ENCODE peak calls at places on chromosome 21, in eight cellular contexts. One of them, this sample, is unnamed.
A peak's percentile ranks its signal among the peaks of the same experiment; 100 is the strongest.

GRCh38 chr21:36005018-36005417 is 55.3 kb downstream of the SETD4 start:
- DNase-seq in RWPE1: no peak
- DNase-seq in AG04450: no peak
- DNase-seq in choroid plexus epithelial cell: peak; percentile 7
- DNase-seq in heart left ventricle: no peak
- DNase-seq in dorsolateral prefrontal cortex: no peak
- DNase-seq in Calu3: no peak
- DNase-seq in left ventricle myocardium inferior: no peak
- DNase-seq in this sample: no peak

GRCh38 chr21:42652527-42653491 is 612 bp upstream of the PDE9A start:
- DNase-seq in RWPE1: no peak
- DNase-seq in AG04450: no peak
- DNase-seq in choroid plexus epithelial cell: peak; percentile 29
- DNase-seq in heart left ventricle: peak; percentile 70
- DNase-seq in dorsolateral prefrontal cortex: peak; percentile 66
- DNase-seq in Calu3: peak; percentile 74
- DNase-seq in left ventricle myocardium inferior: peak; percentile 64
- DNase-seq in this sample: peak; percentile 74

GRCh38 chr21:22764222-22764621 is 1766.0 kb downstream of the NCAM2 start:
- DNase-seq in RWPE1: no peak
- DNase-seq in AG04450: no peak
- DNase-seq in choroid plexus epithelial cell: no peak
- DNase-seq in heart left ventricle: no peak
- DNase-seq in dorsolateral prefrontal cortex: no peak
- DNase-seq in Calu3: no peak
- DNase-seq in left ventricle myocardium inferior: no peak
- DNase-seq in this sample: no peak

GRCh38 chr21:43712268-43712942 is 6.5 kb upstream of the PDXK start:
- DNase-seq in RWPE1: peak; percentile 88
- DNase-seq in AG04450: no peak
- DNase-seq in choroid plexus epithelial cell: peak; percentile 49
- DNase-seq in heart left ventricle: no peak
- DNase-seq in dorsolateral prefrontal cortex: no peak
- DNase-seq in Calu3: peak; percentile 84
- DNase-seq in left ventricle myocardium inferior: no peak
- DNase-seq in this sample: no peak

GRCh38 chr21:45524756-45525152 is 17.5 kb downstream of the SLC19A1 start:
- DNase-seq in RWPE1: no peak
- DNase-seq in AG04450: no peak
- DNase-seq in choroid plexus epithelial cell: no peak
- DNase-seq in heart left ventricle: no peak
- DNase-seq in dorsolateral prefrontal cortex: peak; percentile 26
- DNase-seq in Calu3: no peak
- DNase-seq in left ventricle myocardium inferior: no peak
- DNase-seq in this sample: no peak

GRCh38 chr21:44854391-44854663 is 19.2 kb downstream of the PTTG1IP start:
- DNase-seq in RWPE1: no peak
- DNase-seq in AG04450: no peak
- DNase-seq in choroid plexus epithelial cell: no peak
- DNase-seq in heart left ventricle: no peak
- DNase-seq in dorsolateral prefrontal cortex: no peak
- DNase-seq in Calu3: no peak
- DNase-seq in left ventricle myocardium inferior: no peak
- DNase-seq in this sample: no peak

GRCh38 chr21:46664316-46664995 is 29.0 kb downstream of the PRMT2 start:
- DNase-seq in RWPE1: no peak
- DNase-seq in AG04450: no peak
- DNase-seq in choroid plexus epithelial cell: no peak
- DNase-seq in heart left ventricle: no peak
- DNase-seq in dorsolateral prefrontal cortex: no peak
- DNase-seq in Calu3: no peak
- DNase-seq in left ventricle myocardium inferior: no peak
- DNase-seq in this sample: no peak

GRCh38 chr21:34989337-34990151 is 59.6 kb downstream of the RUNX1 start:
- DNase-seq in RWPE1: no peak
- DNase-seq in AG04450: no peak
- DNase-seq in choroid plexus epithelial cell: peak; percentile 32
- DNase-seq in heart left ventricle: no peak
- DNase-seq in dorsolateral prefrontal cortex: no peak
- DNase-seq in Calu3: no peak
- DNase-seq in left ventricle myocardium inferior: no peak
- DNase-seq in this sample: no peak

GRCh38 chr21:44024895-44025353 is 12.8 kb downstream of the TRAPPC10 start:
- DNase-seq in RWPE1: no peak
- DNase-seq in AG04450: peak; percentile 15
- DNase-seq in choroid plexus epithelial cell: peak; percentile 91
- DNase-seq in heart left ventricle: peak; percentile 54
- DNase-seq in dorsolateral prefrontal cortex: peak; percentile 56
- DNase-seq in Calu3: no peak
- DNase-seq in left ventricle myocardium inferior: peak; percentile 64
- DNase-seq in this sample: no peak

GRCh38 chr21:14243461-14243860 is 27.5 kb downstream of the RBM11 start:
- DNase-seq in RWPE1: no peak
- DNase-seq in AG04450: no peak
- DNase-seq in choroid plexus epithelial cell: no peak
- DNase-seq in heart left ventricle: no peak
- DNase-seq in dorsolateral prefrontal cortex: no peak
- DNase-seq in Calu3: no peak
- DNase-seq in left ventricle myocardium inferior: no peak
- DNase-seq in this sample: no peak

GRCh38 chr21:46557469-46557868 is 47.4 kb downstream of the S100B start:
- DNase-seq in RWPE1: no peak
- DNase-seq in AG04450: no peak
- DNase-seq in choroid plexus epithelial cell: no peak
- DNase-seq in heart left ventricle: no peak
- DNase-seq in dorsolateral prefrontal cortex: no peak
- DNase-seq in Calu3: no peak
- DNase-seq in left ventricle myocardium inferior: no peak
- DNase-seq in this sample: peak; percentile 3

GRCh38 chr21:35829014-35829525 is 231.3 kb downstream of the SETD4 start:
- DNase-seq in RWPE1: no peak
- DNase-seq in AG04450: no peak
- DNase-seq in choroid plexus epithelial cell: no peak
- DNase-seq in heart left ventricle: no peak
- DNase-seq in dorsolateral prefrontal cortex: no peak
- DNase-seq in Calu3: no peak
- DNase-seq in left ventricle myocardium inferior: no peak
- DNase-seq in this sample: no peak

GRCh38 chr21:46399686-46400085 is 59.0 kb upstream of the DIP2A start:
- DNase-seq in RWPE1: no peak
- DNase-seq in AG04450: no peak
- DNase-seq in choroid plexus epithelial cell: no peak
- DNase-seq in heart left ventricle: no peak
- DNase-seq in dorsolateral prefrontal cortex: no peak
- DNase-seq in Calu3: no peak
- DNase-seq in left ventricle myocardium inferior: no peak
- DNase-seq in this sample: no peak

GRCh38 chr21:23809573-23809972 is 1797.7 kb downstream of the MRPL39 start:
- DNase-seq in RWPE1: no peak
- DNase-seq in AG04450: no peak
- DNase-seq in choroid plexus epithelial cell: no peak
- DNase-seq in heart left ventricle: no peak
- DNase-seq in dorsolateral prefrontal cortex: no peak
- DNase-seq in Calu3: no peak
- DNase-seq in left ventricle myocardium inferior: no peak
- DNase-seq in this sample: no peak

GRCh38 chr21:30227633-30228404 is 11.9 kb upstream of the CLDN8 start:
- DNase-seq in RWPE1: peak; percentile 82
- DNase-seq in AG04450: peak; percentile 2
- DNase-seq in choroid plexus epithelial cell: peak; percentile 98
- DNase-seq in heart left ventricle: peak; percentile 20
- DNase-seq in dorsolateral prefrontal cortex: no peak
- DNase-seq in Calu3: peak; percentile 63
- DNase-seq in left ventricle myocardium inferior: no peak
- DNase-seq in this sample: no peak

GRCh38 chr21:27306821-27307746 is 340.2 kb upstream of the ADAMTS5 start:
- DNase-seq in RWPE1: no peak
- DNase-seq in AG04450: no peak
- DNase-seq in choroid plexus epithelial cell: no peak
- DNase-seq in heart left ventricle: no peak
- DNase-seq in dorsolateral prefrontal cortex: no peak
- DNase-seq in Calu3: no peak
- DNase-seq in left ventricle myocardium inferior: no peak
- DNase-seq in this sample: no peak

DNA sequence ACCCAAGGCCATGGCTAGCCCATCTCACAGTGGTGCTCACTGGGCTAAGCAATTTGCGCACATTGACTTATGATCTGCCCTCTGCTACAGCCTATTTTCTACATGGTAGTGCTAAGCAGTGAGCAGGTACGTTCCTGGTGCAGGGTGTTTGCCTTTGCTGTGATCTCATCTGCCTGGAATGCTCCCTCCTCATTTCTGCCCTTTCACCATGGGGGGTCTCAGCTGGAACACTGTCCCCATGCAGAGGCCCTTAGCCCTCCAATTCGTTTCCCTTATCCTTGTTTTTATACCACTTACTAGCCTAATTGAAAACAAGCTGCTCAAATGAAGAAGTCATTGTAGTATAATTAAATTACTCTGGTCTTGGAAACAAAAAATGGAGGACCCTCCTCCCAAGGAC is 2.0 kb upstream of the B3GALT5 start:
- DNase-seq in RWPE1: no peak
- DNase-seq in AG04450: no peak
- DNase-seq in choroid plexus epithelial cell: peak; percentile 55
- DNase-seq in heart left ventricle: no peak
- DNase-seq in dorsolateral prefrontal cortex: no peak
- DNase-seq in Calu3: no peak
- DNase-seq in left ventricle myocardium inferior: no peak
- DNase-seq in this sample: no peak
- TF ChIP-seq CTCF in RWPE1: no peak
- TF ChIP-seq CTCF in AG04450: no peak
- TF ChIP-seq CTCF in choroid plexus epithelial cell: no peak
- TF ChIP-seq CTCF in heart left ventricle: no peak
- TF ChIP-seq CTCF in dorsolateral prefrontal cortex: no peak
- TF ChIP-seq CTCF in Calu3: no peak
- TF ChIP-seq CTCF in left ventricle myocardium inferior: no peak
- TF ChIP-seq CTCF in this sample: no peak

DNA sequence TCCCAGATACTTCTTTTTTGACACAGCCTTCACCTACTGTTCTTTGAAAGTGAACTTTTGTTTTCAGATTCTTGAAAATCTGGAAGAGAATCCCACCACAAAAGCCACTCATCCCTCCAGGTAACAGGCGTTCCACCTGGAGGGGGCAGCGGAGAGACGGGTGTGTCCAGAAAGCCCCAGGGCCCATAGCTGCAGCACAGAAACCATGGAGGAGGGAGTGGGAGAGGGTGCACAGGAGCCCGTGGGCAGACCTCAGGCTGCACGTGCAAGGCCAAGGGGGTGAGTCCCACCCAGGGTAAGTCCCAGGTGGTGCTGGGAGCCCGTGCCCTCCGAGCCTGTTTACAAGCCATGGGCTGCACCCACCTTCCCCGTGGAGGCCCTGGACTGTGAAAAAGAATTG is 86.5 kb downstream of the PSMG1 start:
- DNase-seq in RWPE1: no peak
- DNase-seq in AG04450: no peak
- DNase-seq in choroid plexus epithelial cell: no peak
- DNase-seq in heart left ventricle: no peak
- DNase-seq in dorsolateral prefrontal cortex: no peak
- DNase-seq in Calu3: no peak
- DNase-seq in left ventricle myocardium inferior: no peak
- DNase-seq in this sample: no peak
- TF ChIP-seq CTCF in RWPE1: no peak
- TF ChIP-seq CTCF in AG04450: no peak
- TF ChIP-seq CTCF in choroid plexus epithelial cell: peak; percentile 16
- TF ChIP-seq CTCF in heart left ventricle: no peak
- TF ChIP-seq CTCF in dorsolateral prefrontal cortex: no peak
- TF ChIP-seq CTCF in Calu3: no peak
- TF ChIP-seq CTCF in left ventricle myocardium inferior: no peak
- TF ChIP-seq CTCF in this sample: peak; percentile 33

GRCh38 chr21:15539376-15539775 is 190.4 kb upstream of the USP25 start:
- DNase-seq in RWPE1: no peak
- DNase-seq in AG04450: no peak
- DNase-seq in choroid plexus epithelial cell: peak; percentile 4
- DNase-seq in heart left ventricle: no peak
- DNase-seq in dorsolateral prefrontal cortex: no peak
- DNase-seq in Calu3: no peak
- DNase-seq in left ventricle myocardium inferior: no peak
- DNase-seq in this sample: no peak

GRCh38 chr21:15533618-15534017 is 196.2 kb upstream of the USP25 start:
- DNase-seq in RWPE1: no peak
- DNase-seq in AG04450: no peak
- DNase-seq in choroid plexus epithelial cell: no peak
- DNase-seq in heart left ventricle: no peak
- DNase-seq in dorsolateral prefrontal cortex: no peak
- DNase-seq in Calu3: no peak
- DNase-seq in left ventricle myocardium inferior: no peak
- DNase-seq in this sample: no peak

GRCh38 chr21:15531986-15532385 is 197.8 kb upstream of the USP25 start:
- DNase-seq in RWPE1: no peak
- DNase-seq in AG04450: no peak
- DNase-seq in choroid plexus epithelial cell: no peak
- DNase-seq in heart left ventricle: no peak
- DNase-seq in dorsolateral prefrontal cortex: no peak
- DNase-seq in Calu3: no peak
- DNase-seq in left ventricle myocardium inferior: no peak
- DNase-seq in this sample: no peak

GRCh38 chr21:15534450-15534886 is 195.3 kb upstream of the USP25 start:
- DNase-seq in RWPE1: no peak
- DNase-seq in AG04450: no peak
- DNase-seq in choroid plexus epithelial cell: no peak
- DNase-seq in heart left ventricle: no peak
- DNase-seq in dorsolateral prefrontal cortex: no peak
- DNase-seq in Calu3: no peak
- DNase-seq in left ventricle myocardium inferior: no peak
- DNase-seq in this sample: no peak
- TF ChIP-seq CTCF in RWPE1: no peak
- TF ChIP-seq CTCF in AG04450: no peak
- TF ChIP-seq CTCF in choroid plexus epithelial cell: no peak
- TF ChIP-seq CTCF in heart left ventricle: no peak
- TF ChIP-seq CTCF in dorsolateral prefrontal cortex: no peak
- TF ChIP-seq CTCF in Calu3: no peak
- TF ChIP-seq CTCF in left ventricle myocardium inferior: no peak
- TF ChIP-seq CTCF in this sample: no peak

GRCh38 chr21:15732290-15732995 is 2.7 kb downstream of the USP25 start:
- DNase-seq in RWPE1: peak; percentile 34
- DNase-seq in AG04450: no peak
- DNase-seq in choroid plexus epithelial cell: peak; percentile 66
- DNase-seq in heart left ventricle: no peak
- DNase-seq in dorsolateral prefrontal cortex: no peak
- DNase-seq in Calu3: no peak
- DNase-seq in left ventricle myocardium inferior: no peak
- DNase-seq in this sample: no peak

GRCh38 chr21:15731243-15731613 is 1.4 kb downstream of the USP25 start:
- DNase-seq in RWPE1: peak; percentile 64
- DNase-seq in AG04450: no peak
- DNase-seq in choroid plexus epithelial cell: no peak
- DNase-seq in heart left ventricle: no peak
- DNase-seq in dorsolateral prefrontal cortex: no peak
- DNase-seq in Calu3: no peak
- DNase-seq in left ventricle myocardium inferior: no peak
- DNase-seq in this sample: no peak

GRCh38 chr21:15732996-15733329 is 3.2 kb downstream of the USP25 start:
- DNase-seq in RWPE1: no peak
- DNase-seq in AG04450: no peak
- DNase-seq in choroid plexus epithelial cell: no peak
- DNase-seq in heart left ventricle: no peak
- DNase-seq in dorsolateral prefrontal cortex: no peak
- DNase-seq in Calu3: no peak
- DNase-seq in left ventricle myocardium inferior: no peak
- DNase-seq in this sample: no peak

GRCh38 chr21:15730484-15731242 is 881 bp downstream of the USP25 start:
- DNase-seq in RWPE1: no peak
- DNase-seq in AG04450: no peak
- DNase-seq in choroid plexus epithelial cell: peak; percentile 23
- DNase-seq in heart left ventricle: no peak
- DNase-seq in dorsolateral prefrontal cortex: no peak
- DNase-seq in Calu3: no peak
- DNase-seq in left ventricle myocardium inferior: no peak
- DNase-seq in this sample: no peak

GRCh38 chr21:15735409-15735808 is 5.6 kb downstream of the USP25 start:
- DNase-seq in RWPE1: no peak
- DNase-seq in AG04450: no peak
- DNase-seq in choroid plexus epithelial cell: no peak
- DNase-seq in heart left ventricle: no peak
- DNase-seq in dorsolateral prefrontal cortex: no peak
- DNase-seq in Calu3: no peak
- DNase-seq in left ventricle myocardium inferior: no peak
- DNase-seq in this sample: no peak
- TF ChIP-seq CTCF in RWPE1: no peak
- TF ChIP-seq CTCF in AG04450: no peak
- TF ChIP-seq CTCF in choroid plexus epithelial cell: no peak
- TF ChIP-seq CTCF in heart left ventricle: no peak
- TF ChIP-seq CTCF in dorsolateral prefrontal cortex: no peak
- TF ChIP-seq CTCF in Calu3: no peak
- TF ChIP-seq CTCF in left ventricle myocardium inferior: no peak
- TF ChIP-seq CTCF in this sample: peak; percentile 9